ENCODE peak calls at places on chromosomes 11 and 22, in seven cellular contexts. P, M, H, J, S, N and A are unnamed samples.

GRCh38 chr11:129013737-129014475 is 71.2 kb upstream of the TP53AIP1 start:
- DNase-seq in P (no peak), M (no peak), H (no peak), J (no peak), S (no peak), N (no peak), A (no peak)

GRCh38 chr22:43293259-43293658 is 49.9 kb downstream of the SCUBE1 start:
- DNase-seq in P (no peak), M (peak), H (no peak), J (no peak), S (no peak), N (no peak), A (no peak)

GRCh38 chr11:65502852-65503603 is 4.2 kb downstream of the MALAT1 start:
- DNase-seq in P (no peak), M (no peak), H (peak), J (no peak), S (no peak), N (no peak), A (no peak)

GRCh38 chr11:83819936-83820549 is 533.9 kb upstream of the CCDC90B start:
- DNase-seq in P (no peak), M (peak), H (peak), J (no peak), S (peak), N (no peak), A (no peak)

GRCh38 chr22:48940988-48941902 is 886.4 kb downstream of the BRD1 start:
- DNase-seq in P (peak), M (no peak), H (no peak), J (no peak), S (no peak), N (no peak), A (peak)

GRCh38 chr22:24796860-24797259 is 9.2 kb upstream of the SGSM1 start:
- DNase-seq in P (no peak), M (no peak), H (no peak), J (no peak), S (no peak), N (no peak), A (no peak)

GRCh38 chr11:117950320-117950719 is 21.1 kb upstream of the TMPRSS13 start:
- DNase-seq in P (no peak), M (no peak), H (no peak), J (peak), S (no peak), N (no peak), A (no peak)

GRCh38 chr11:44285756-44286155 is 24.2 kb downstream of the ALX4 start:
- DNase-seq in P (no peak), M (no peak), H (no peak), J (no peak), S (no peak), N (no peak), A (no peak)

GRCh38 chr22:38953091-38953490 is 4.3 kb upstream of the APOBEC3A start:
- DNase-seq in P (no peak), M (no peak), H (no peak), J (no peak), S (no peak), N (no peak), A (no peak)

GRCh38 chr22:39185601-39186012 is 33.1 kb upstream of the CBX7 start:
- DNase-seq in P (peak), M (no peak), H (peak), J (no peak), S (no peak), N (no peak), A (peak)

GRCh38 chr22:38338772-38339379 is 21.6 kb upstream of the CSNK1E start:
- DNase-seq in P (peak), M (no peak), H (no peak), J (peak), S (no peak), N (no peak), A (peak)

GRCh38 chr11:70332567-70332966 is 62.1 kb downstream of the PPFIA1 start:
- DNase-seq in P (no peak), M (no peak), H (no peak), J (no peak), S (no peak), N (no peak), A (no peak)

DNA sequence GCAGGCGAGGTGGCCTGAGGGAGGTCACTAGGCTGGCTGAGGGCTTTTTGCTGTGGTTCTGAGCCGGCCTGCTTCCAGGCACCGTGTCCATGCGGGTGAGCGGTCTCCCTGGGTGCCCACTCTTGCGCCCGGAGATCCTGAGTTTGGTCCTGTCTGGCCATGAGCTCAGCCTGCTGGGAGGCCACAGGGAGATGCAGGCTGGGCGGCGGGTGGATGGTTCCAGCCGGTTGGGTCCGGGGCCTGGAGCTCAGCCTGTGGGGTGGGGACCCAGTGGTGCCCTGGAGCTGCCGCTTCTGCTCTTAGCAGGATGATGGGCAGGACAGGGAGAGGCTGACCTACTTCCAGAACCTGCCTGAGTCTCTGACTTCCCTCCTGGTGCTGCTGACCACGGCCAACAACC is 18.5 kb downstream of the TPCN2 start:
- DNase-seq in P (no peak), M (no peak), H (no peak), J (no peak), S (no peak), N (no peak), A (no peak)
- TF ChIP-seq CTCF in P (no peak), M (no peak), H (no peak), J (no peak), S (no peak), N (no peak), A (no peak)

DNA sequence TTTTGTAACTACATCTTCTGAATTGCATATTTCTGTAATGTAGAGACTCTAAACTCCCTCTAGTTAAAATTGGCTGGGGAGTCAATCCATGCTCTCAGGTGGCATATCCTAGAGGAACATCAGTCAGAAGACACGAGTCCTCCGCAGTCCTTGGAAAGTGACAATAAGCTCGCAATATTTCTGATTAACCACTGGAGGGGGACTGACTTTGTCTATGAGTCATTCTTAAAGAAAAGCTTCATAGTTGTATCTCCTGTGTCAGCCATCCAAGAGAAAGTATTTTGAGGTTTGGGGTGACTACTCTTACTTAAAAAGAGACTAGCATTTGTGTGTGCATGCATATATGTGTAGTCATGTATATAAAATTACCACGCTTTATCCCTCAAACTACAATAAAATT is 60.2 kb downstream of the SLN start:
- DNase-seq in P (no peak), M (no peak), H (no peak), J (no peak), S (no peak), N (no peak), A (no peak)
- TF ChIP-seq CTCF in P (no peak), M (no peak), H (no peak), J (no peak), S (no peak), N (no peak), A (peak)

GRCh38 chr11:61791737-61792309 is 576 bp downstream of the TMEM258 start:
- DNase-seq in P (no peak), M (peak), H (peak), J (peak), S (peak), N (peak), A (no peak)

GRCh38 chr11:61794579-61794978 is 1.9 kb downstream of the FEN1 start:
- DNase-seq in P (no peak), M (no peak), H (no peak), J (no peak), S (no peak), N (no peak), A (no peak)

GRCh38 chr11:61793829-61794204 is 1.1 kb downstream of the FEN1 start:
- DNase-seq in P (peak), M (no peak), H (no peak), J (no peak), S (no peak), N (no peak), A (peak)

GRCh38 chr11:61793084-61793828 is 545 bp downstream of the FEN1 start:
- DNase-seq in P (peak), M (no peak), H (no peak), J (no peak), S (no peak), N (no peak), A (peak)

GRCh38 chr11:61792310-61793083 is at the start of the genes FEN1 and TMEM258:
- DNase-seq in P (peak), M (peak), H (peak), J (peak), S (peak), N (peak), A (no peak)
- TF ChIP-seq CTCF in P (no peak), M (no peak), H (no peak), J (no peak), S (no peak), N (no peak), A (peak)

GRCh38 chr11:104338186-104338585 is 174.2 kb upstream of the PDGFD start:
- DNase-seq in P (no peak), M (no peak), H (no peak), J (no peak), S (no peak), N (no peak), A (no peak)

GRCh38 chr11:104339383-104339831 is 175.5 kb upstream of the PDGFD start:
- DNase-seq in P (no peak), M (no peak), H (no peak), J (no peak), S (no peak), N (no peak), A (no peak)

DNA sequence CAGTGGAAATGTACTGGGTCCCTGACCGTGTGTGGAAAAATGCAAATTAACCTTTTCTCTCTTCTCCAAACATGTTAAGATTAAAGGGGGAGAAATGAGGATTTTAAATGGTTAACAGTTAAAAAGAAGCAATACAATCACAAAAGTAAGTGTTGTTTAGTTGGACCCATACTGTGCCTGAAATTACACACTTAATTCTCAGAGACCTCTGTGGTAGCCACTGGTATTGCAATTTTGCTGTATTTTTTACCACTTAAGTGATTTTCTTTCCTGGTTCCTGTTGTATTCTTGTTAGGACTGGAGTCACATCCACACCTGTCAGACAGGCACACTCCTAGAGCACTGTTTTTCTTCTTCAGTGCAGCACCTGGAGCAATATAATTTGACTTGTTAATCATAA is 179.6 kb upstream of the PDGFD start:
- DNase-seq in P (no peak), M (no peak), H (peak), J (no peak), S (no peak), N (no peak), A (no peak)
- TF ChIP-seq CTCF in P (peak), M (peak), H (peak), J (peak), S (peak), N (no peak), A (peak)

DNA sequence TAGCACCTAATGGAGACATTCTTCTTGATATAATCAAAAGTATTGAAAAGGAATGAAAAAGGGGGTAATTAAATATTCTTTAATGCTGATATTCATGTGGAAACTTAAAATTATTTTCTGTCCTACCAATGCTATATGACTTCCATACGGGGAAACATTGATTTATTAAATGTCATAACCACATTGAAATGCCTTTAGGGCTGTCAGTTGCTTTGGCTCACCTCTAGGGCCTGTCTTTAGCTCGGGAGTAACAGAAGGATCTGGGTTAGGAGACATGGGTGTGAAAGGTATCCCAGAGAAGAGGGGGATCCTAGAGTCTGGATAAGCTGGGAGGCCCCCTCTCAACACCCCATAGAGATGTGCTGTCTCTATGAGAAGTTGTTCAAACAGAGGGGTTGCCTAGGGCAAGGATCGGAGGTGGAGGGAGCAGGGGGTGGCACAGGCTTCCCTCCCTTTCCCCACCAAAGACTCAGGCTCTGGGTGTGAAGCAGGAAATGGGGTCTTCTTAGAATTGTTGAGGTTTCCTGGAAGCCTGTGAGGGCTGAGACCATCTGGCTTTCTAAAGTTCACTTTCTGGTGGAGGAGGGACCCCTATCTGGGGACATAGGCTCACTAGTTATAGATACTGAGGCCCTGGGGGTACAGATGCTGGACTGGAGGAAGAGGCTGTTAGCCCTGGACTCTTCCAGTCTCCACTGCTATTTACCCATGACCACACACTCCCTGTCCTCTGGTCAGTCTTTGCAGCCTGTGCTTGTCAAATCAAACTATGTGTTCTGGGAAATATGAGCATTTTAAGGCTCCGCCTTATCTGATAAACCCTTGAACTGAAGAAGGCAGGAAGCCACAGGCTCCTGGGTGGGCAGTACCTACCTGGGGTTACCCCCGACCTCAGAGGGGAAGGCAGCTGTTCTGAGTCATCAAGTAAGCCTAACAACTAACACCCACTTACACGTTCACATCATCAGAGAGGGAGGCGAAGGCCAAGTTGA is 55.8 kb upstream of the RRAS2 start:
- DNase-seq in P (no peak), M (no peak), H (peak), J (no peak), S (no peak), N (no peak), A (no peak)
- TF ChIP-seq CTCF in P (no peak), M (no peak), H (no peak), J (no peak), S (peak), N (no peak), A (no peak)

DNA sequence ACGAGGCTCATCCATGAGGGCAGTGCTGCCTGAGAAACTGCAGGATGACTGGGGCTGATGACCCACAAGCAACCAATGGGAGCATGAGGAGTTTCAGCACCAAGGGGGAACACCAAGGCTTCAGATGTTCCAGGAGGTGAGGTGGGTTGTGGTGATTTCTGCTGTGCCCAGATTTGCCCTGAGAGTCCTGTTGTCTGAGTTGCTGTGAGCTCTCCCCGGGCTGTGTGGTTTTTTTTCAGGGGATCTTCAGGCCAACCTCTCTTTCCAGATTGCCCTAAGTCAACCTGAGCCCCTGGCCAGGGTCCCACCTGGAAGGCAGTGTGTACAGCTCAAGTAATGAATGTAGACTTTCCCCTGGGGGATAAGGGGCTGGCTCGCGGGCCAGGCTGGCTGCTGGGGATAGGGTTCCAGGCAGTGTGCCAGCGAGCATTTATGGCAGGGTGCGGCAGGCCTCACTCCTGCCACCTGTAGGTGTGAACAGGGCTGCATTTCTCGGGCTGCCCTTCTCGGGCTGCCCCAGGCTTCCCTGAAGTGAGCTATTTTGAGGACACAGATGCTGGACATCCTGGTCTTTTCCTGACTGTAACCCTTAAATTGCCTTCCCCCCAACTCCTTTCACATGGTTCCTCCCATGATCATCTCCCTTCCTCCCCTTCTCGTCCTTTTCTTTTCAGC is 9.8 kb downstream of the SLC22A6 start:
- DNase-seq in P (peak), M (no peak), H (peak), J (peak), S (no peak), N (no peak), A (no peak)
- TF ChIP-seq CTCF in P (peak), M (peak), H (peak), J (peak), S (peak), N (peak), A (peak)

DNA sequence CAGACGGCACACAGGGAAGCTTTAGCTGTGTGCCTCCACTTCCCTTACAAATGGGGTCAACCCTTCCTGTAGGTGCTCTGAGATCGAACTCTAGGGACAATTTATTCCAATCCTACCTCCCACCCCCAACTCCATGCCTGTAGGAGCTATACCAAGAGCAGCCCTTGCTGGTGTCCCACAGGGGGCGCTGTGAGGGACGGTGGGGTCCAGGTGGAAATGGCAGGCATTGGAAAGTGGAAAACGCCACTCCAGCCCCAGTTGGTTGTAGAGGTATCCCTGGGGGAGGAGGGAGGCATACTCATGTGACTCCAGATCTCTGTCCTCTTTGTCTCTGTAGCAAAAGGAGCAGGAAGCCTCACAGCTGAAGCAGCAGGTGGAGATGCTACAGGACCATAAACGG is 161.3 kb downstream of the MYO18B start:
- DNase-seq in P (no peak), M (no peak), H (no peak), J (no peak), S (no peak), N (no peak), A (no peak)
- TF ChIP-seq CTCF in P (no peak), M (no peak), H (no peak), J (peak), S (no peak), N (no peak), A (no peak)

DNA sequence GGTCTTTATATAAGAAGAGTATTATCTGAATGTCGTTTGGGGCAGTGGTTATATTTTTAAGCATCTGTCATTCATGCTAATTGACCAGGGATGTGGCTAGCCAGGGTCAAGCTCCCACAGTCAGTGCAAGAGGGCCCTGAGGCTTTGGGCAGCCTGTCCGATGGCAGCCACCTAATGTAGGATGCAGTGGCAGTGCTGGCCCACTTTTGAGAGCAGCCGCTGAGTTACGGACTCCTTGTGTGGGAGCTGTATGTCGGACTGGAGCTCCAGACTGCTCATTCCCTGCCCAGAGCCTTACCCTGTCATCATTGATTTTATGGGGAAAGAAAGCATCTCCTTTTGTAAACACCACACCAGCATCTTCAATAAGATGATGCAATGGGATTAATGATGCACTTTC is 99.5 kb downstream of the SYT9 start:
- DNase-seq in P (no peak), M (no peak), H (no peak), J (no peak), S (no peak), N (no peak), A (no peak)
- TF ChIP-seq CTCF in P (no peak), M (no peak), H (no peak), J (no peak), S (no peak), N (no peak), A (no peak)